ENCODE peak calls at places on chromosomes 4 and X, in five cellular contexts. E is kidney epithelial cell, O is AG09309, L is cardiac fibroblast, K is heart left ventricle. U is an unnamed sample.

GRCh38 chrX:100750901-100751300 is 19.0 kb upstream of the SYTL4 start:
- DNase-seq in E (no peak), O (no peak), L (no peak), K (no peak), U (no peak)

GRCh38 chrX:15447985-15448639 is 45.0 kb downstream of the PIR start:
- DNase-seq in E (no peak), O (no peak), L (peak), K (no peak), U (no peak)

GRCh38 chr4:109978704-109979103 is 66.0 kb downstream of the EGF start:
- DNase-seq in E (no peak), O (no peak), L (no peak), K (no peak), U (no peak)

GRCh38 chr4:113945906-113946305 is 33.5 kb downstream of the ARSJ start:
- DNase-seq in E (no peak), O (no peak), L (peak), K (no peak), U (no peak)

GRCh38 chr4:26235500-26235899 is 85.3 kb upstream of the RBPJ start:
- DNase-seq in E (no peak), O (peak), L (peak), K (no peak), U (peak)

GRCh38 chrX:67939270-67939669 is 395.4 kb downstream of the AR start:
- DNase-seq in E (no peak), O (no peak), L (no peak), K (no peak), U (no peak)

GRCh38 chr4:140149851-140150635 is 3.9 kb downstream of the MAML3 start:
- DNase-seq in E (no peak), O (no peak), L (peak), K (peak), U (no peak)

GRCh38 chr4:108850407-108850709 is 87.5 kb upstream of the ETNPPL start:
- DNase-seq in E (no peak), O (no peak), L (no peak), K (no peak), U (no peak)

GRCh38 chrX:31331045-31331444 is 259.2 kb upstream of the FTHL17 start:
- DNase-seq in E (no peak), O (no peak), L (no peak), K (no peak), U (no peak)

GRCh38 chr4:151807220-151807619 is 46.4 kb upstream of the GATB start:
- DNase-seq in E (no peak), O (no peak), L (no peak), K (peak), U (no peak)

GRCh38 chr4:56828784-56829535 is 7.5 kb upstream of the SPINK2 start:
- DNase-seq in E (no peak), O (no peak), L (peak), K (no peak), U (no peak)

GRCh38 chr4:186651624-186652023 is 72.0 kb downstream of the FAT1 start:
- DNase-seq in E (no peak), O (no peak), L (peak), K (peak), U (no peak)

GRCh38 chr4:136793848-136794247 is 738.4 kb downstream of the PCDH18 start:
- DNase-seq in E (no peak), O (no peak), L (peak), K (no peak), U (no peak)

GRCh38 chr4:86895692-86896488 is 3.7 kb upstream of the C4orf36 start:
- DNase-seq in E (peak), O (peak), L (peak), K (no peak), U (peak)

GRCh38 chr4:172104534-172104933 is 291.3 kb downstream of the GALNTL6 start:
- DNase-seq in E (no peak), O (no peak), L (no peak), K (no peak), U (no peak)

GRCh38 chrX:139842326-139843175 is 90.3 kb downstream of the ATP11C start:
- DNase-seq in E (no peak), O (no peak), L (no peak), K (no peak), U (no peak)

GRCh38 chrX:36908801-36909403 is 99.3 kb upstream of the FAM47C start:
- DNase-seq in E (peak), O (no peak), L (peak), K (no peak), U (no peak)

GRCh38 chr4:72430050-72430449 is 139.0 kb downstream of the ADAMTS3 start:
- DNase-seq in E (peak), O (no peak), L (peak), K (no peak), U (no peak)

GRCh38 chrX:49272426-49272825 is 2.8 kb downstream of the PPP1R3F start:
- DNase-seq in E (no peak), O (no peak), L (no peak), K (no peak), U (no peak)

GRCh38 chr4:1792832-1793495 is at the start of gene FGFR3:
- DNase-seq in E (no peak), O (no peak), L (no peak), K (peak), U (no peak)

GRCh38 chr4:156771171-156771837 is 200.3 kb downstream of the PDGFC start:
- DNase-seq in E (peak), O (peak), L (peak), K (no peak), U (no peak)

GRCh38 chrX:54484666-54485065 is 11.4 kb downstream of the FGD1 start:
- DNase-seq in E (no peak), O (no peak), L (no peak), K (no peak), U (no peak)

GRCh38 chrX:103756736-103757135 is 19.9 kb upstream of the PLP1 start:
- DNase-seq in E (no peak), O (no peak), L (no peak), K (no peak), U (no peak)

GRCh38 chr4:143700060-143700419 is 435 bp downstream of the FREM3 start:
- DNase-seq in E (no peak), O (no peak), L (peak), K (no peak), U (no peak)
- H3K4me3 ChIP-seq in E (peak), O (no peak), L (no peak), K (peak), U (no peak)

GRCh38 chrX:131709553-131709952 is 165.7 kb downstream of the OR13H1 start:
- DNase-seq in E (no peak), O (no peak), L (no peak), K (no peak), U (no peak)

GRCh38 chrX:131703646-131704045 is 159.8 kb downstream of the OR13H1 start:
- DNase-seq in E (no peak), O (no peak), L (no peak), K (no peak), U (no peak)

GRCh38 chrX:131704136-131704695 is 160.3 kb downstream of the OR13H1 start:
- DNase-seq in E (peak), O (peak), L (no peak), K (no peak), U (no peak)
- TF ChIP-seq CTCF in E (peak), O (peak), L (no peak), K (peak), U (no peak)

DNA sequence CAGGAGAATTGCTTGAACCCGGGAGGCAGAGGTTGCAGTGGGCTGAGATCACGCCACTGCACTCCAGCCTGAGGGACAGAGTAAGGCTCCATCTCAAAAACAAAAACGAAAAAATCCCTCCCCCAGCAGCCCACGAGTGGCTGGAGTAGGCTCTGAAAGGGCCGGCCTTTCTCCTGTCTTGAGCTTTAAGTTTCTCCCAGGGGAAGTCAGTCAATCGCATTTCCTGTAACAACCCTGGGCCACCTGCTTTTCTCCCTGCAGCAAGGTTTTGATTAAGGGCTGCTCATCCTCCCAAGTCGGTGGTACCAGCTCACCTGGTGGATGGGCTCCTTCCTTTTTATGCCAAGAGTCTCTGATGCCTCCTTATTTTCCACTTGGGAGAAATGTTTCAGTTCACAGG is 2.0 kb upstream of the NYX start:
- DNase-seq in E (no peak), O (no peak), L (no peak), K (no peak), U (no peak)
- H3K4me3 ChIP-seq in E (no peak), O (no peak), L (no peak), K (no peak), U (no peak)

GRCh38 chr4:4541661-4542570 is at the start of gene STX18:
- DNase-seq in E (peak), O (peak), L (peak), K (peak), U (peak)
- TF ChIP-seq CTCF in E (no peak), O (no peak), L (no peak), K (no peak), U (no peak)